ENCODE peak calls at places on chromosome 21, in four cellular contexts. J is fibroblast of lung; C is naive thymus-derived CD4-positive, alpha-beta T cell; N is lower lobe of right lung. V is an unnamed sample. For H3K4me1, the result is how much of the 10 kb centered on the place peaks cover.

GRCh38 chr21:45957986-45958610 is 23.5 kb upstream of the COL6A1 start:
- DNase-seq in J (peak), C (no peak), N (no peak), V (no peak)

GRCh38 chr21:37915941-37916794 is at the start of gene KCNJ6:
- DNase-seq in J (peak), C (no peak), N (peak), V (peak)

GRCh38 chr21:37166733-37167132 is 93.7 kb downstream of the TTC3 start:
- DNase-seq in J (no peak), C (no peak), N (no peak), V (no peak)

GRCh38 chr21:39373634-39374033 is 24.7 kb upstream of the HMGN1 start:
- DNase-seq in J (peak), C (no peak), N (no peak), V (no peak)

GRCh38 chr21:22136770-22137169 is 1138.6 kb downstream of the NCAM2 start:
- DNase-seq in J (no peak), C (no peak), N (no peak), V (no peak)

GRCh38 chr21:38853421-38853919 is 47.7 kb downstream of the ETS2 start:
- DNase-seq in J (peak), C (no peak), N (no peak), V (peak)

GRCh38 chr21:37257967-37258877 is 8.9 kb downstream of the VPS26C start:
- DNase-seq in J (peak), C (peak), N (peak), V (peak)

GRCh38 chr21:45041351-45041805 is 33.0 kb upstream of the ADARB1 start:
- DNase-seq in J (peak), C (no peak), N (peak), V (peak)

GRCh38 chr21:15774590-15774989 is 44.8 kb downstream of the USP25 start:
- DNase-seq in J (peak), C (no peak), N (no peak), V (no peak)

GRCh38 chr21:44785620-44786344 is 15.8 kb downstream of the UBE2G2 start:
- DNase-seq in J (peak), C (no peak), N (no peak), V (no peak)

GRCh38 chr21:26587621-26588260 is 14.7 kb upstream of the CYYR1 start:
- DNase-seq in J (peak), C (no peak), N (no peak), V (no peak)

GRCh38 chr21:45555251-45555556 is 13.0 kb upstream of the SLC19A1 start:
- DNase-seq in J (no peak), C (no peak), N (no peak), V (no peak)

GRCh38 chr21:29939859-29940245 is at the start of gene GRIK1:
- DNase-seq in J (peak), C (no peak), N (no peak), V (no peak)

GRCh38 chr21:39676054-39676771 is 63.5 kb downstream of the B3GALT5 start:
- DNase-seq in J (peak), C (no peak), N (no peak), V (no peak)

GRCh38 chr21:43933146-43933673 is 68.2 kb downstream of the AGPAT3 start:
- DNase-seq in J (no peak), C (no peak), N (no peak), V (peak)

GRCh38 chr21:39121600-39122355 is 61.5 kb downstream of the PSMG1 start:
- DNase-seq in J (peak), C (no peak), N (no peak), V (no peak)

GRCh38 chr21:46409641-46410406 is 48.9 kb upstream of the DIP2A start:
- DNase-seq in J (no peak), C (no peak), N (peak), V (peak)

GRCh38 chr21:39082656-39083376 is 100.4 kb downstream of the PSMG1 start:
- DNase-seq in J (no peak), C (no peak), N (no peak), V (no peak)

GRCh38 chr21:37210017-37210593 is 57.0 kb downstream of the VPS26C start:
- DNase-seq in J (no peak), C (no peak), N (no peak), V (no peak)

GRCh38 chr21:44871576-44872265 is 1.8 kb downstream of the PTTG1IP start:
- DNase-seq in J (peak), C (no peak), N (no peak), V (peak)

GRCh38 chr21:39655589-39655988 is 42.8 kb downstream of the B3GALT5 start:
- DNase-seq in J (no peak), C (no peak), N (no peak), V (no peak)

GRCh38 chr21:39020751-39021474 is 162.3 kb downstream of the PSMG1 start:
- DNase-seq in J (peak), C (no peak), N (peak), V (peak)

GRCh38 chr21:18058731-18059398 is 185.8 kb upstream of the CHODL start:
- DNase-seq in J (no peak), C (no peak), N (no peak), V (no peak)

GRCh38 chr21:36125513-36126121 is 9.3 kb upstream of the CBR3 start:
- DNase-seq in J (peak), C (peak), N (peak), V (no peak)

GRCh38 chr21:39712976-39713375 is 32.0 kb upstream of the IGSF5 start:
- DNase-seq in J (no peak), C (no peak), N (no peak), V (no peak)

GRCh38 chr21:23887709-23888303 is 1719.5 kb downstream of the MRPL39 start:
- DNase-seq in J (no peak), C (peak), N (no peak), V (no peak)

GRCh38 chr21:45747802-45748445 is 104.4 kb downstream of the PCBP3 start:
- DNase-seq in J (peak), C (no peak), N (no peak), V (no peak)

GRCh38 chr21:18244721-18245486 is at the start of gene CHODL:
- DNase-seq in J (peak), C (no peak), N (no peak), V (no peak)

GRCh38 chr21:38343691-38344090 is 86.9 kb downstream of the KCNJ15 start:
- DNase-seq in J (peak), C (no peak), N (peak), V (peak)

GRCh38 chr21:17498586-17498985 is 14.3 kb upstream of the CXADR start:
- DNase-seq in J (no peak), C (no peak), N (no peak), V (no peak)

DNA sequence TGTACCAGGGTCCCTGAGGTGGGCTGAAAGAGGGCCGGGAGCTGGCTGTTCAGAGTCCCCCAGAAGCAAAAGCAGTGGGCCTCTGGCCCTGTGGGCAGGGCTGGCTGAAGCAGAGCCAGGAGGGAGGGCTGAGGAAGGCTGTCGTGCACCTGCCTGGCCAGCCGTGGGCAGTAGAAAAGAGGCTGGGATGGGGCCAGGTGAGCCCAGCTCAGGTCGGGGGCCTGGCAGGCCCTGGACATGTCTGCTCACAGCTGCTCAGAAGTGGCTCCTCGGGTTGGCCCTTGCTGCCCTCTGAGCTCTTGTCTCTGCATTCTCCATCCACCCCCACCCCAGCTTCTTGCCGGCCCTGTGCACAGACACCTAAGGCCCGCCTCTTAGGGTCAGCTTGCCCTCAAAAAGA is 60.0 kb downstream of the TCP10L start:
- DNase-seq in J (no peak), C (no peak), N (no peak), V (no peak)
- H3K4me1 ChIP-seq in J (under half), C (under half), N (under half), V (under half)

DNA sequence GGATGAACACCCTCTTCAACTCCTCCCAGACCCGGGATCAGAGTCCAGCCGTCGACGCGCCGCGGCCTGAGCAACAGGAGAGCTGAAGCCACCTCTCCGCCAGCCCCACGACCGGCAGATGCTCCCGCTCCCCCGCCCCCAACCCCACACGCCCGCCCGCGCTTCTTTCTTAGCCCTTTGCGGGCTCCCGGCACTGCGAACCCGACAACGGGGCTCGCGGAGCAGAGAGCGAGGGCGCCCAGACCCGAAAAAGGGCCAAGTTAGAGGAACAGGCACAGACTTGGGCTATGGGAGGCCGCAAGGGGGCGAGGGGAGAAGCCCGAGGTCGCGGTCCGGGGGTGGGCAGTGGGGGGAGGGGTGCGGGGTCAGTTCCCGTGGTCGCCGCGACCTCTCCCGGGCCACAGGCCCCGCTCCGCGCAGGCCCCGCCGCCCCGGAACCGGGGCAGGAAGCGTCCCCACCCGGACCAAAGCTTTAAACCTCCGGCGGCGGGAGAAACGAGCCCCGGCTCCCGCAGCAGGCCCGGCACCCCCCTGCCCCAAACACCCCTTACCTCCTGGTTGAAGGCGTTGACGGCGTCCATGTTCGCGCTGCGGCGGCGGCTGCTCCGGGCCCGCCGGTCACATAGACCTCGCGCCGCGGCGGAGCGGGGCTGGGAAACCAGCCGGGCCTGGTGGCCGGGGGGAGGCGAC is 661 bp downstream of the SCAF4 start:
- DNase-seq in J (peak), C (peak), N (peak), V (peak)
- H3K4me3 ChIP-seq in J (peak), C (peak), N (peak), V (peak)

DNA sequence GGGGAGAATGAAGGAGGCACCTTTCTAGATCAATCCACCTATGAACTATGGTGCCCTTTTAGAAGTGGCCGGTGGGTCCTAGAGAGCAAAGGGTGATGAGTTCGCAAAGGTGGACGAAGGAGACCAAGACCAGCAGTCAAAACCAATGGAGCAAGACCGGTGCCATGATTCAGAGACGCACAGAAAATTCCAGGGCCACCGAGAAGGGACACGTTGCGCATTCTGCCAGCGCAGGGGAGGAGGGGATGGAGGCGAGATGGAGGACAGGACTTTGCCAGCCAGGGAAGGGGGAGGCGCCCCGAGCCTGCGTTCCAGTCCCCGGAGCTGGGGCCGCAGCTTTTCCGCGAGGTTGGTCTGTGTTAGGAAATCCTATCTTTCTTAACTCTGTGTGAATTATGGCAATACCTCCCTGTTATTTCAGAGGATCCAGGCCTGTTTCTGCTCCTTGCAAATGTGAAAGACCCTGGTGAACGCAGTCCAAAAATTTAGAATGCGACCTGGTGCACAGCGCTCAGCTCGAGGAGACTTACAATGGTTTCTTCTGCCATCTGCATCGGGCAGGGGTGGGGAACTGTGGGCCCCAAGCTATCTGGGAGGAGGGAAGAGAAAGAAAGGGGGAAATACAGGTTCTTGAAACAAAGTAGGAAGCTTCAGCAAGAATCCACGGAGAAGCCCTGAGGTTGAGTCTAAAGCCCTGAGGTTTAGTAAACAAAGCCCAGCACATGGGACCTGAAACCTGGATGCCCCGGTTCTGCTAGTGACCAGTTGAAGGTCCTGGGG is 129.4 kb downstream of the MRPS6 start:
- DNase-seq in J (no peak), C (no peak), N (peak), V (peak)
- H3K4me1 ChIP-seq in J (under half), C (under half), N (under half), V (under half)

DNA sequence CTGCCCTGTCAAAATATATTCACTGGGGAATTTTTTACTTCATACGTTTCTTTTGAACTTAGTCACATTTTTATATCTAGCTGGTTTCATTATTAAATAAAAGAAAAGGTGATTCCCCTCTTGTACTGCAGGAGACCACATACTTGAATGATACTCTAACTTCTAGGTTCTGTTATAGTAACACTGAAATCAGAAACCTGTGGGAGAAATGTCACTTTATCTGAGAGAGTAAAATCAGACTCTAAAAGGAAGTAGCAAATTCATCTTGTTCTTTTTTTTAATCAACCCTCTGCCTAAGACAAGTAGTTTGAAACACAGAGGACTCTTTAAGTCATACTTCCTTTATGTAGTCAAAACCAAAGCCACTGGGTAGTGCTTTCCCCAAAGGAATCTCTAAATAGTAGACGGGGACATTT is 34.4 kb downstream of the MRPL39 start:
- DNase-seq in J (peak), C (peak), N (no peak), V (no peak)
- H3K4me3 ChIP-seq in J (no peak), C (peak), N (no peak), V (no peak)

GRCh38 chr21:34870246-34870645 is 178.9 kb downstream of the RUNX1 start:
- DNase-seq in J (no peak), C (no peak), N (no peak), V (no peak)

GRCh38 chr21:34869541-34869940 is 179.6 kb downstream of the RUNX1 start:
- DNase-seq in J (no peak), C (no peak), N (peak), V (no peak)

GRCh38 chr21:34864370-34865209 is 184.5 kb downstream of the RUNX1 start:
- DNase-seq in J (no peak), C (no peak), N (no peak), V (no peak)

GRCh38 chr21:34865922-34866271 is 183.2 kb downstream of the RUNX1 start:
- DNase-seq in J (no peak), C (no peak), N (no peak), V (no peak)

DNA sequence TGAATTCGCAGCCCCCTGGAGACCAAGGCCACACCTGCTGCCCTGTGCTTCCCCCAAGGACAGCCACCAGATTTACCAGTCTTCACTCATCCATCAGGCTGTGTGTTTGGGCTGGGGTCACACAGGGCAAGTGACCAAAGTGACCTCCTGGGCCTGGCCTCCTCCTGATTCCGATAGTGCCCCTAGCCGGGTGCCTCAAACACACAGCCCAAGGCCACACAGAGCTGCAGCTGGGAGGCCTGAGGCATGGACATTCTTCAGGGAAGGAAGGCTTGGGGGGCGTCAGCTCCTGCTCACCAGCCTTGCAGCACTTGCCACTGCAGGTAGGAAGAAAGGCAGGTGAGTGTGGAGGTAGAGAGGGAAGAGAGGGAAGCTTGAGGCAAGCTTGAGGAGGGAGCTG is 181.3 kb downstream of the RUNX1 start:
- DNase-seq in J (no peak), C (no peak), N (no peak), V (no peak)
- H3K4me1 ChIP-seq in J (under half), C (under half), N (under half), V (under half)

GRCh38 chr21:34997295-34997694 is 51.8 kb downstream of the RUNX1 start:
- DNase-seq in J (no peak), C (no peak), N (no peak), V (no peak)
- H3K4me3 ChIP-seq in J (no peak), C (no peak), N (no peak), V (no peak)

GRCh38 chr21:32779983-32780382 is 8.4 kb upstream of the PAXBP1 start:
- DNase-seq in J (no peak), C (no peak), N (no peak), V (no peak)

GRCh38 chr21:32772281-32773047 is 909 bp upstream of the PAXBP1 start:
- DNase-seq in J (peak), C (peak), N (no peak), V (peak)

GRCh38 chr21:32782698-32783097 is 11.1 kb upstream of the PAXBP1 start:
- DNase-seq in J (no peak), C (no peak), N (no peak), V (no peak)

GRCh38 chr21:32776743-32777142 is 5.2 kb upstream of the PAXBP1 start:
- DNase-seq in J (no peak), C (no peak), N (no peak), V (no peak)

DNA sequence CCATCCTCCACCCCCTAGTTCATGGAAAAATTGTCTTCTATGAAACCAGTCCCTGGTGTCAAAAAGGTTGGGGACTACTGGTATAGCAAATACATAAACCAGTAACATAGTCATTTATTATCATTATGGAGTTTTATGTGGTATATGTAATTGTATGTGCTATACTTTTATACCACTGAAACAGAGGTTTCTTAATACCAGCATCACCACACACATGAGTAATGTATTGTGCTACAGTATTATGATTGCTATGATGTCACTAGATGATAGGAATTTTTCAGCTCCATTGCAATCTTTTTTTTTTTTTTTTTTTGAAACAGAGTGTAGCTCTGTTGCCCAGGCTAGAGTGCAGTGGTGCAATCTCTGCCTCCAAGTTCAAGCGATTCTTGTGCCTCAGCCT is 5.7 kb upstream of the PAXBP1 start:
- DNase-seq in J (no peak), C (no peak), N (no peak), V (no peak)
- H3K4me1 ChIP-seq in J (under half), C (under half), N (under half), V (under half)

GRCh38 chr21:42002421-42002958 is 7.7 kb downstream of the ZBTB21 start:
- DNase-seq in J (peak), C (no peak), N (no peak), V (no peak)
- H3K4me3 ChIP-seq in J (no peak), C (no peak), N (no peak), V (no peak)

DNA sequence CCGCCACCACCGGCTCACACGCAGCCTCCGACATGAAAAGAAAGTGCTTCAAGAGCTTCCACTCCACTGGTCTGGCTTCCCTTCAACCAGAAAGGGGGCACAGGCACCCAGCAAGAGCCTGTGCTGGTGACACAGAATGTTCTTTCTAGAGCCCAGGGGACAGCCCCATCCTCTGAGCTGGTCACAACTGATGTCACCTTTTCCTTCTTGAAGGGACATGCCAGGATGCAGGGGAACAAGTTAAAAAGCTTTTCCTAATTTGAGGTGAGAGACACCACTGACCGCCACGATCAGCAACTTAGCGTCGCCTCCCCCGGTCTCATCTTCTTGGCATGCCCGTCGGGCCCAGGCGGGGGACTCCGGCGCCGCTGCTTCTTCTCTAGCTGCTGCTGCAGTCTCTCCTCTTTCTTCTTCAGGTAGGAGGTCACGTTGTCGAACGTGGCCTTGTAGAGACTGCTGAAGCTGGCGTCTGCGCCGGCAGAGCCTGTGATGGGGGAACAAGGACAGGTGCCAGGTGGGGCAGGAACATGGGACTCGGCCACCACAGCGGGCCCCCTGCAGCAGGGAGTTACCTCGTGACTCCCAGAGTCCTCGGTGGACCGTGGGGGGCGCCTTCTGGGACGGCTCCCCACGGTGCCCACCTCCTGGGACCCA is 29.5 kb downstream of the WDR4 start:
- DNase-seq in J (no peak), C (no peak), N (no peak), V (no peak)
- H3K4me1 ChIP-seq in J (under half), C (under half), N (under half), V (under half)

V was measured in right lobe of liver.